ENCODE peak calls at places on chromosomes 7 and 10, in four cellular contexts. L is dorsolateral prefrontal cortex, Y is HepG2, N is lung. A is an unnamed sample.

GRCh38 chr7:150964593-150965111 is 13.5 kb downstream of the KCNH2 start:
- DNase-seq in L (no peak), Y (no peak), N (no peak), A (no peak)

GRCh38 chr7:149828357-149829309 is 9.5 kb upstream of the ZNF862 start:
- DNase-seq in L (no peak), Y (no peak), N (no peak), A (no peak)

GRCh38 chr10:6382081-6382480 is 179.3 kb downstream of the PFKFB3 start:
- DNase-seq in L (no peak), Y (no peak), N (no peak), A (no peak)

GRCh38 chr10:49382826-49383225 is 13.1 kb downstream of the DRGX start:
- DNase-seq in L (no peak), Y (no peak), N (no peak), A (no peak)

GRCh38 chr7:100486753-100487446 is 3.2 kb downstream of the NYAP1 start:
- DNase-seq in L (no peak), Y (no peak), N (no peak), A (no peak)

GRCh38 chr10:103600325-103600724 is 106.8 kb downstream of the NEURL1 start:
- DNase-seq in L (no peak), Y (no peak), N (no peak), A (no peak)

GRCh38 chr10:3090388-3090787 is 23.0 kb downstream of the PFKP start:
- DNase-seq in L (no peak), Y (no peak), N (no peak), A (no peak)

GRCh38 chr7:149310113-149310836 is 48.3 kb downstream of the ZNF783 start:
- DNase-seq in L (no peak), Y (peak; percentile 53), N (no peak), A (no peak)

GRCh38 chr10:110827872-110828271 is 43.9 kb upstream of the PDCD4 start:
- DNase-seq in L (no peak), Y (no peak), N (no peak), A (no peak)

GRCh38 chr10:97399843-97400545 is 1.1 kb downstream of the RRP12 start:
- DNase-seq in L (no peak), Y (peak; percentile 56), N (peak; percentile 52), A (no peak)

DNA sequence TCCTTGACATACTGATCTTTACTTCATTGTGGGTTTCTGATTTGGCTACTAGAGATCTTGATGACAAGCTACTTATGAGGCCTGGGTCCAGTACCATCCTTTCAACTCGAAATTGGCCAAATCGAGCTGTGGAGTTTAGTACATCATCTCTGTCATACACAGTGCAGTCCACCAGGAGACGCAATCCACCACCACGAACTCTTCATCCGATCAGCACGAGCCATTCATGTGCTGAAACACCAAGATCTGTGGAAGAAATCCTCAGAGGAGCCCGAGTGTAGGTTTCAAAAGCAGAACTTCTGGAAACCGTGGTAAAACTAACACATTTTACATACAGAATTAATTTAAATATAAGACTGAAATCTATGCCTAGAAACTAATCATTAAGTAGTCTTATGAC is 14.2 kb downstream of the DNAJC9 start:
- DNase-seq in L (no peak), Y (no peak), N (no peak), A (no peak)
- TF ChIP-seq CTCF in L (no peak), Y (peak; percentile 41), N (no peak), A (peak; percentile 40)

DNA sequence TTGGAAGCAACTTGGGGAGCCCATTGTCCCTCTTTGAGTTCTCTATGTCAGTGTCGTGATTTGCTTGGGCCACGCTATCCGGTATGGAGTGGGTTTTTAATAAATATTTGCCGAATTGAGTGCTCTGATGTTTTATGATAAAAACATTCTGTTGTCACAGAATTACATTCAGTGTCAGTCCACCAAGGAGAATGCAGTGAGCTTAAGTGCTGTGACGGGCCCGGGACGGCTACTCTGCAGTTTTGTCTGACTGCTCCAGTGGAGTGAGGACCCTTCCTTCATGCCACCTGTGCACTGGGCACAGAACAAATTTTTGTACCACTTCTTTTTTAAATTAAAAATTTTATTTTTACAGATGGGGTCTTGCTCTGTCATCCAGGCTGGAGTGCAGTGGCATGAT is 76.0 kb downstream of the CARD11 start:
- DNase-seq in L (no peak), Y (no peak), N (no peak), A (no peak)
- TF ChIP-seq CTCF in L (no peak), Y (no peak), N (no peak), A (no peak)

DNA sequence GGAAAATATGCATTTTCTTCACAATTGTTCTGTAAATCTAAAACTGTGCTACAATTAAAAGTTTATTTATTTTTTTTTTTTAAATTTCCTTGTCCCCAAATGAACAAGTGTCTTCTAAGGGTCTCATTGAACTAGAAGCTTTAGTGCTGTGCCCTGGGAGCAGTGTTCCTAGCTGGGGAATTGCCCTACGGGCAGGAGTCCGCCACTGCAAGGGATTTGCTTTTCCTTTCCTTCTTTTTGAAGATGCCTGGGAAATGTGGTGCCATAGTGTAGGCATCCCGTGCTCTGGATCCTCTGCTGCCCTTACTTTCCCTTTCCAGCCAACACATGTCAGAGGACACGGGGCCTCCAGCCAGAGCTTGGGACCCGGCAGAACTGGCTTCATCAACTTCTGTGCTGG is 177.1 kb upstream of the CTBP2 start:
- DNase-seq in L (no peak), Y (no peak), N (no peak), A (no peak)
- TF ChIP-seq CTCF in L (no peak), Y (no peak), N (no peak), A (no peak)

DNA sequence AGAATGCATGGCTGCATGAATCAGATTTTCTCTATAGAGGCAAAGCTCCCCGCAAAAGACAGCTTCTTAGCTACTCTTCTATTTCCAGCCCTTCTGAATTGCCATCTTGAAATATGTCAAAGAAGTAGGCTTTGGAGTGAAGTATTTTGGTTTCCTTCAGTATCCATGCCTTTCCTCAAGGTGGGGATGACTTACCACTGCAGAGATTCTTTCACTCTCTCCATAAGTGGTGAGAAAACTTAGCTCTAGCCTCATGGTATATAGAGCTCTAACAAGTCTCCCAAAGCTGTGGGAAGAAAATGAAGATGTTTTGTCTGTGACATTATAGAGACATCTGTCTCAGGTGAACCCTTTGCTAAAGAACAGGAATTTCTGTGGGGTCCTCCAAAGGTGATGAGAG is 89.6 kb upstream of the ITGB1 start:
- DNase-seq in L (no peak), Y (no peak), N (no peak), A (no peak)
- TF ChIP-seq CTCF in L (no peak), Y (no peak), N (no peak), A (no peak)

GRCh38 chr10:70114902-70115301 is 17.7 kb downstream of the AIFM2 start:
- DNase-seq in L (no peak), Y (no peak), N (no peak), A (no peak)
- TF ChIP-seq CTCF in L (no peak), Y (peak; percentile 14), N (no peak), A (no peak)